ENCODE peak calls at places on chromosome 9, in four cellular contexts. C is PC-9, A is PC-3, U is foreskin fibroblast. F is an unnamed sample.

GRCh38 chr9:18910435-18910834 is 122.6 kb downstream of the SAXO1 start:
- DNase-seq in C (no peak), A (no peak), U (no peak), F (no peak)

GRCh38 chr9:98109052-98109451 is 10.0 kb downstream of the TRIM14 start:
- DNase-seq in A (no peak), U (no peak), C (no peak), F (no peak)

GRCh38 chr9:124759327-124759726 is 11.8 kb downstream of the NR6A1 start:
- DNase-seq in C (no peak), U (no peak), A (no peak), F (no peak)

GRCh38 chr9:98867434-98868168 is 60.1 kb downstream of the GALNT12 start:
- DNase-seq in C (no peak), U (peak), A (peak), F (no peak)

GRCh38 chr9:686381-686813 is 155.1 kb upstream of the DMRT1 start:
- DNase-seq in U (peak), C (peak), A (peak), F (no peak)

GRCh38 chr9:72636621-72637020 is 115.2 kb downstream of the TMC1 start:
- DNase-seq in U (no peak), C (no peak), A (no peak), F (no peak)

GRCh38 chr9:83425240-83425639 is 113.0 kb downstream of the FRMD3 start:
- DNase-seq in C (peak), U (no peak), A (peak), F (peak)

GRCh38 chr9:98654247-98654646 is 54.5 kb downstream of the GABBR2 start:
- DNase-seq in A (peak), U (peak), C (no peak), F (no peak)

GRCh38 chr9:84170521-84171141 is 169.9 kb downstream of the SLC28A3 start:
- DNase-seq in C (no peak), A (peak), U (peak), F (peak)

GRCh38 chr9:16410601-16411285 is 459.7 kb downstream of the BNC2 start:
- DNase-seq in A (no peak), U (no peak), C (no peak), F (peak)

GRCh38 chr9:2234371-2234893 is 219.3 kb downstream of the SMARCA2 start:
- DNase-seq in C (no peak), A (peak), U (no peak), F (no peak)

GRCh38 chr9:89744255-89744648 is 139.4 kb downstream of the GADD45G start:
- DNase-seq in C (no peak), U (no peak), A (no peak), F (no peak)

GRCh38 chr9:17775646-17776045 is 196.8 kb downstream of the SH3GL2 start:
- DNase-seq in U (no peak), C (no peak), A (no peak), F (no peak)

DNA sequence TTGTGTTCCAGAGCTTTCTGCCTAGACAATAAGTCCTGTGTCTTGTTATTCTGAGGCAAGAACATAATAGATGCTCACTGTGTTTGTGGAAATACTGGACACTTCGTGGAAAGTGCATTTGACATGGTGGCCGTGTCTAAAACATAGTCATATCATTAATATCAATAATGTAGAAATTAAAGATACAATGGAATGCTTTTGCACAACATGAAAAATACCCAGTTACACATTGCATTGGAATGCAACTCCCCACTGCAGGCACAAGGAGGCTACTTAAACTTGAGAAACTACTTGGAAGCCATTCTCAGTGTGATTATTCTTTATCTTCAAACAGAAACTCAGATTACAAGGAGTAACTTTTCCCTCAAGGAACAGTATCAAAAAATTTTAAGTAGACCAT is 145.3 kb upstream of the ZNF462 start:
- DNase-seq in U (peak), C (peak), A (peak), F (peak)
- TF ChIP-seq CTCF in U (peak), C (peak), A (peak), F (no peak)

DNA sequence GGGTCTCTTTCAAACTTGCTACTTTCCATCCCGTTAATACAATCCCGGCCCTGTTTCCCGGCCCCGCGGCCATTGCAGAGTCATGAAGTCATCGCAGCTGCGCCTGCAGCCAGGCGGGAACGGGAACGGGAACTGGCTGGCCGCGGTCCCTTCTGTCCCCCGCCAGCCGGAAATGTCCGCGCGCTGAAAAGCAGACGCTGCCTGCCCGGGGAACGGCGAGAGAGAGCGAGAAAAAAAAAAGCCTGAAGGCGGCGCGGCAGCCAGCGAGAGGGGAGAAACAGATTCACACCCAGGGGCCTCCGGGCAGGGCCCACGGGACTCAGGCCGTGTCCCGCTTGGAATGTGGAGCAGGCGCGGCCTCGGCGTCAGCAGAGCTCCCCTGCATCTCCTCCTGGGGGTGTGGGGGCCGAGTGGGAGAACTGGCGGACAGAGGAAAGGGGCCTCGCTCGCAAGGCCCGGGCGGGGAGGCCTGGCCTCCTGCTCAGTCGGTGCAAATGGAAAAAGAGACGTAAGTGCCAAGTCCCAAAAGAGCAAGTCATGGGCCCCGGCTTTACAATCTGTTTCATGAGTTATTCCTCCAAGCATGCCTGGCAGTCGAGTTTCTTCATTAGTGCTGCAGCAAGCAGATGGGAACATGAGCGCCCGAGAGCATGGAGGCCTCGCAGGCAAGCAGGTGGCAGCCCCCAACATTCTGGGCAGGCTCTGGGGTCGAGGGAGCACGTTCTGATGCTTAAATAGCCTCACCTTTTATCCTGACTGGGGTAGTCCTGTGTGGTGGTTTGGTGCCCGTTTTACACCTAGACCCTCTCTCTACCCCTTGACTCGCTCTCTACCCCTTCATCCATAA is 201.3 kb upstream of the GAS1 start:
- DNase-seq in A (no peak), U (peak), C (no peak), F (peak)
- TF ChIP-seq CTCF in A (no peak), U (peak), C (no peak), F (no peak)

GRCh38 chr9:99947395-99947794 is 40.9 kb downstream of the STX17 start:
- DNase-seq in U (no peak), A (no peak), C (no peak), F (no peak)
- TF ChIP-seq CTCF in U (peak), A (no peak), C (no peak), F (no peak)

GRCh38 chr9:31808770-31809169 is 575.7 kb upstream of the ACO1 start:
- DNase-seq in A (no peak), U (no peak), C (no peak), F (no peak)

DNA sequence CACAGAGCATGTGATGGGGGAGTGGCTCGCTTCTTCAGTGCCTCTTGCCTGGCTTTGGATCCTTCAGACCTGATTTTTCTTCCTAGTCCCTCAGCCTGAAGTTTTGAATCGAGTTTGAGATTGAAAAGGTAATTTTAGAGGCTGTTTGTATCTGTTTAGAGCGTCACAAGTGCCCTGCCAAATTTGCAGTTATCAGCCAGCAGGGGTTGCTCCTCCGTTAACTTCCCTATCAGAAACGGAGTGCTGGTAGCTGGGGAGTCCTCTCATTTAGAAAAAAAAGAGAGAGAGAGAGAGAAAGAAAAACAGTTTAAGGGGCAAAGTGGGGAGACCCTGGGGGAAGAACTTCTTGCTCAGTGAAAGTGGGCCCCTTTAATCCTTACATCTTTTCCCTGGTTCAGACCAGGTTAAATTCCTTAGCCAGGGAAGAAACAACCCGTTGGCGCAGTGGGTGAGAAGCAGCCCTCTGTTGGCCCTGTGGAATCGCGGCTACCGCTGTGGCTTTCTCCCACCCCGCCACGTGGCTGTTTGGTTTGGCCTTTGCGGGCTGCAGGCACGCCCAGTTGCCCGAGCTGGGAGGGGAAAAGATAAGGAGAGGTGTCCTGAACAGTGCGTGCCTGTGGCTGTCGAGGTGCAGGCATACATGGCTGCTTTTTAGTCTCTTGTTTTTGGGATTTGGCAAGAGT is 576.7 kb upstream of the ACO1 start:
- DNase-seq in U (no peak), C (no peak), A (peak), F (peak)
- TF ChIP-seq CTCF in U (no peak), C (no peak), A (peak), F (peak)

F was measured in Calu3.